ENCODE peak calls at places on chromosome 1, in seven cellular contexts. One of them, this sample, is unnamed.

GRCh38 chr1:202056644-202057334 is 46.4 kb downstream of the ELF3 start:
- DNase-seq in adrenal gland: no peak
- DNase-seq in H1: no peak
- DNase-seq in K562: no peak
- DNase-seq in esophagus muscularis mucosa: no peak
- DNase-seq in IMR-90: no peak
- DNase-seq in sigmoid colon: no peak
- DNase-seq in this sample: peak

GRCh38 chr1:224116131-224116530 is 2.2 kb downstream of the FBXO28 start:
- DNase-seq in sigmoid colon: no peak
- DNase-seq in H1: no peak
- DNase-seq in IMR-90: peak
- DNase-seq in K562: peak
- DNase-seq in adrenal gland: no peak
- DNase-seq in esophagus muscularis mucosa: no peak
- DNase-seq in this sample: no peak

GRCh38 chr1:165114022-165114888 is 242.3 kb downstream of the LMX1A start:
- DNase-seq in IMR-90: peak
- DNase-seq in H1: peak
- DNase-seq in esophagus muscularis mucosa: no peak
- DNase-seq in sigmoid colon: no peak
- DNase-seq in K562: peak
- DNase-seq in adrenal gland: peak
- DNase-seq in this sample: peak

GRCh38 chr1:211620097-211620496 is 41.1 kb upstream of the SLC30A1 start:
- DNase-seq in IMR-90: no peak
- DNase-seq in esophagus muscularis mucosa: no peak
- DNase-seq in H1: no peak
- DNase-seq in sigmoid colon: peak
- DNase-seq in adrenal gland: no peak
- DNase-seq in K562: no peak
- DNase-seq in this sample: no peak

GRCh38 chr1:31436596-31437432 is 23.8 kb downstream of the SERINC2 start:
- DNase-seq in esophagus muscularis mucosa: no peak
- DNase-seq in IMR-90: no peak
- DNase-seq in H1: no peak
- DNase-seq in sigmoid colon: peak
- DNase-seq in adrenal gland: no peak
- DNase-seq in K562: no peak
- DNase-seq in this sample: no peak

GRCh38 chr1:41639332-41639936 is 155.0 kb upstream of the EDN2 start:
- DNase-seq in IMR-90: peak
- DNase-seq in K562: no peak
- DNase-seq in adrenal gland: no peak
- DNase-seq in esophagus muscularis mucosa: no peak
- DNase-seq in sigmoid colon: no peak
- DNase-seq in H1: no peak
- DNase-seq in this sample: no peak

GRCh38 chr1:171910786-171911185 is 69.5 kb downstream of the DNM3 start:
- DNase-seq in IMR-90: no peak
- DNase-seq in esophagus muscularis mucosa: no peak
- DNase-seq in H1: no peak
- DNase-seq in K562: no peak
- DNase-seq in adrenal gland: no peak
- DNase-seq in sigmoid colon: no peak
- DNase-seq in this sample: no peak

GRCh38 chr1:205319081-205320018 is 2.2 kb downstream of the NUAK2 start:
- DNase-seq in sigmoid colon: peak
- DNase-seq in esophagus muscularis mucosa: no peak
- DNase-seq in IMR-90: peak
- DNase-seq in adrenal gland: peak
- DNase-seq in K562: no peak
- DNase-seq in H1: no peak
- DNase-seq in this sample: peak

GRCh38 chr1:209895709-209896108 is 42.3 kb upstream of the SYT14 start:
- DNase-seq in esophagus muscularis mucosa: no peak
- DNase-seq in sigmoid colon: no peak
- DNase-seq in K562: no peak
- DNase-seq in H1: no peak
- DNase-seq in adrenal gland: no peak
- DNase-seq in IMR-90: peak
- DNase-seq in this sample: no peak

GRCh38 chr1:208581252-208581651 is 337.1 kb upstream of the PLXNA2 start:
- DNase-seq in esophagus muscularis mucosa: no peak
- DNase-seq in IMR-90: no peak
- DNase-seq in adrenal gland: no peak
- DNase-seq in K562: no peak
- DNase-seq in H1: no peak
- DNase-seq in sigmoid colon: no peak
- DNase-seq in this sample: no peak

GRCh38 chr1:224513383-224513782 is 78.8 kb upstream of the WDR26 start:
- DNase-seq in sigmoid colon: no peak
- DNase-seq in K562: no peak
- DNase-seq in adrenal gland: no peak
- DNase-seq in IMR-90: no peak
- DNase-seq in H1: no peak
- DNase-seq in esophagus muscularis mucosa: no peak
- DNase-seq in this sample: no peak

GRCh38 chr1:199794105-199794863 is 233.2 kb upstream of the NR5A2 start:
- DNase-seq in adrenal gland: no peak
- DNase-seq in K562: no peak
- DNase-seq in sigmoid colon: no peak
- DNase-seq in H1: no peak
- DNase-seq in IMR-90: no peak
- DNase-seq in esophagus muscularis mucosa: no peak
- DNase-seq in this sample: peak

GRCh38 chr1:173205146-173206051 is 1.7 kb downstream of the TNFSF4 start:
- DNase-seq in K562: no peak
- DNase-seq in adrenal gland: peak
- DNase-seq in IMR-90: peak
- DNase-seq in sigmoid colon: peak
- DNase-seq in esophagus muscularis mucosa: no peak
- DNase-seq in H1: no peak
- DNase-seq in this sample: peak

GRCh38 chr1:83931658-83932253 is 67.2 kb downstream of the TTLL7 start:
- DNase-seq in H1: no peak
- DNase-seq in esophagus muscularis mucosa: no peak
- DNase-seq in adrenal gland: peak
- DNase-seq in sigmoid colon: no peak
- DNase-seq in IMR-90: peak
- DNase-seq in K562: peak
- DNase-seq in this sample: peak

GRCh38 chr1:83929184-83929583 is 69.7 kb downstream of the TTLL7 start:
- DNase-seq in H1: no peak
- DNase-seq in sigmoid colon: no peak
- DNase-seq in K562: no peak
- DNase-seq in IMR-90: peak
- DNase-seq in esophagus muscularis mucosa: no peak
- DNase-seq in adrenal gland: no peak
- DNase-seq in this sample: no peak

GRCh38 chr1:83932281-83932680 is 66.7 kb downstream of the TTLL7 start:
- DNase-seq in esophagus muscularis mucosa: no peak
- DNase-seq in adrenal gland: no peak
- DNase-seq in IMR-90: no peak
- DNase-seq in sigmoid colon: no peak
- DNase-seq in K562: peak
- DNase-seq in H1: no peak
- DNase-seq in this sample: no peak

GRCh38 chr1:83927061-83927460 is 71.9 kb downstream of the TTLL7 start:
- DNase-seq in sigmoid colon: no peak
- DNase-seq in K562: no peak
- DNase-seq in IMR-90: no peak
- DNase-seq in esophagus muscularis mucosa: no peak
- DNase-seq in H1: no peak
- DNase-seq in adrenal gland: no peak
- DNase-seq in this sample: no peak

GRCh38 chr1:83928396-83928795 is 70.5 kb downstream of the TTLL7 start:
- DNase-seq in adrenal gland: no peak
- DNase-seq in sigmoid colon: no peak
- DNase-seq in K562: no peak
- DNase-seq in esophagus muscularis mucosa: no peak
- DNase-seq in IMR-90: peak
- DNase-seq in H1: no peak
- DNase-seq in this sample: no peak
- TF ChIP-seq CTCF in adrenal gland: no peak
- TF ChIP-seq CTCF in sigmoid colon: no peak
- TF ChIP-seq CTCF in K562: no peak
- TF ChIP-seq CTCF in esophagus muscularis mucosa: no peak
- TF ChIP-seq CTCF in IMR-90: no peak
- TF ChIP-seq CTCF in H1: no peak
- TF ChIP-seq CTCF in this sample: no peak

GRCh38 chr1:19015476-19015875 is 59.0 kb upstream of the IFFO2 start:
- DNase-seq in adrenal gland: no peak
- DNase-seq in esophagus muscularis mucosa: no peak
- DNase-seq in sigmoid colon: no peak
- DNase-seq in H1: no peak
- DNase-seq in IMR-90: no peak
- DNase-seq in K562: no peak
- DNase-seq in this sample: no peak

GRCh38 chr1:19011832-19012231 is 55.4 kb upstream of the IFFO2 start:
- DNase-seq in sigmoid colon: no peak
- DNase-seq in IMR-90: no peak
- DNase-seq in H1: no peak
- DNase-seq in K562: no peak
- DNase-seq in esophagus muscularis mucosa: no peak
- DNase-seq in adrenal gland: no peak
- DNase-seq in this sample: no peak

GRCh38 chr1:19014765-19015164 is 58.3 kb upstream of the IFFO2 start:
- DNase-seq in K562: no peak
- DNase-seq in esophagus muscularis mucosa: no peak
- DNase-seq in H1: no peak
- DNase-seq in IMR-90: no peak
- DNase-seq in sigmoid colon: no peak
- DNase-seq in adrenal gland: no peak
- DNase-seq in this sample: no peak

GRCh38 chr1:19010995-19011696 is 54.7 kb upstream of the IFFO2 start:
- DNase-seq in sigmoid colon: peak
- DNase-seq in esophagus muscularis mucosa: peak
- DNase-seq in K562: no peak
- DNase-seq in H1: peak
- DNase-seq in adrenal gland: peak
- DNase-seq in IMR-90: peak
- DNase-seq in this sample: peak

DNA sequence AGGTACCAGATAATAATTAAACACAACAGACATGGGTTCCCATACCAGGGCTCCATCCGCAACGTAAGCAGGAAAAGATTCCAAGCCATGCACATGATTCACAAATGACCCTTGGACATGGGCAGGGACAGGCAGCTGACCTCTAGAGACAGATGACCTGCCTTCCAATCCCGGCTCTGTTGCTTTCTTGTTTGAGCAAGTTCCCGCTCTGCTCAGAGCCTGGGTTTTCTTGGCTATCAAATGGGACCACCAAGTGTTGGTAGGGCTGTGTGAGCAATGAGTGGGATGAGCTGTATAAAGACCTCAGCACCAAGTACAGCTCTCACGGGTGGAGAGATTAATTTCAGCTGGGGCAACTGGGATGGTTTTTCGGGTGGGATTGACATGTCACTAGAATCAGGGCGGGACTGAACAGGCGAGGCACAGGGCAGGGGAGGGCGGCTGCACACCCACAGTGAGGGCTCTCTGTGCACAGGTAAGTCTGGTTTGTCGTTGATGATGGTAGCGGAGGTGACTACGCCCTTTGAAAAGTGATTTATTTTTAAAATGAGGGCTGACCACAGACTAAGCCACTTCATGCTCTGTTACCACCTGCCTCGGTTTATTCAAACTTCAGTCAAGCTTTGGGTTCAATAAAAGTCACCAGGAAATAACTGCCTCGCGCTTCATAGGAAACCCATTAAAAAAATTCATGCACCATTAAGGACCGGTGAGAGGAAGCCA is 57.5 kb upstream of the IFFO2 start:
- DNase-seq in H1: no peak
- DNase-seq in K562: no peak
- DNase-seq in sigmoid colon: no peak
- DNase-seq in adrenal gland: no peak
- DNase-seq in esophagus muscularis mucosa: no peak
- DNase-seq in IMR-90: no peak
- DNase-seq in this sample: no peak
- H3K27ac ChIP-seq in H1: no peak
- H3K27ac ChIP-seq in K562: no peak
- H3K27ac ChIP-seq in sigmoid colon: no peak
- H3K27ac ChIP-seq in adrenal gland: no peak
- H3K27ac ChIP-seq in esophagus muscularis mucosa: no peak
- H3K27ac ChIP-seq in IMR-90: no peak
- H3K27ac ChIP-seq in this sample: no peak

GRCh38 chr1:65224681-65225091 is 76.7 kb downstream of the AK4 start:
- DNase-seq in sigmoid colon: no peak
- DNase-seq in H1: no peak
- DNase-seq in adrenal gland: no peak
- DNase-seq in IMR-90: no peak
- DNase-seq in K562: no peak
- DNase-seq in esophagus muscularis mucosa: peak
- DNase-seq in this sample: no peak
- TF ChIP-seq POLR2A in sigmoid colon: no peak
- TF ChIP-seq POLR2A in H1: no peak
- TF ChIP-seq POLR2A in adrenal gland: no peak
- TF ChIP-seq POLR2A in IMR-90: no peak
- TF ChIP-seq POLR2A in K562: no peak
- TF ChIP-seq POLR2A in esophagus muscularis mucosa: no peak
- TF ChIP-seq POLR2A in this sample: no peak

GRCh38 chr1:53316742-53317650 is 10.9 kb downstream of the LRP8 start:
- DNase-seq in adrenal gland: no peak
- DNase-seq in IMR-90: no peak
- DNase-seq in sigmoid colon: no peak
- DNase-seq in esophagus muscularis mucosa: no peak
- DNase-seq in H1: no peak
- DNase-seq in K562: no peak
- DNase-seq in this sample: no peak
- TF ChIP-seq CTCF in adrenal gland: no peak
- TF ChIP-seq CTCF in IMR-90: no peak
- TF ChIP-seq CTCF in sigmoid colon: no peak
- TF ChIP-seq CTCF in esophagus muscularis mucosa: no peak
- TF ChIP-seq CTCF in H1: no peak
- TF ChIP-seq CTCF in K562: no peak
- TF ChIP-seq CTCF in this sample: no peak

This sample was measured in body of pancreas.